ENCODE peak calls at places on chromosome 19, in eight cellular contexts. S, X, A, I, C, O, M and W are unnamed samples.

GRCh38 chr19:15276620-15277019 is 44.4 kb upstream of the EPHX3 start:
- DNase-seq in X (no peak), M (no peak), I (no peak), A (no peak), C (no peak), S (no peak), O (no peak), W (no peak)

GRCh38 chr19:18194554-18195238 is 1.7 kb downstream of the MPV17L2 start:
- DNase-seq in S (peak; percentile 63), M (peak; percentile 34), I (no peak), A (peak; percentile 74), X (no peak), C (peak; percentile 47), O (no peak), W (peak; percentile 56)

GRCh38 chr19:55285225-55285890 is 1.6 kb downstream of the BRSK1 start:
- DNase-seq in I (no peak), C (no peak), A (no peak), S (no peak), X (no peak), M (no peak), O (no peak), W (no peak)

GRCh38 chr19:57103573-57104277 is 16.1 kb upstream of the USP29 start:
- DNase-seq in C (peak; percentile 50), X (peak; percentile 24), S (peak; percentile 74), I (peak; percentile 47), M (peak; percentile 47), O (peak; percentile 25), A (peak; percentile 44), W (peak; percentile 49)

GRCh38 chr19:51779703-51780102 is 15.3 kb upstream of the FPR3 start:
- DNase-seq in S (no peak), A (no peak), M (no peak), I (no peak), O (no peak), C (no peak), X (no peak), W (no peak)

GRCh38 chr19:48511800-48512503 is at the start of gene LMTK3:
- DNase-seq in O (no peak), X (peak; percentile 64), C (peak; percentile 74), S (peak; percentile 88), I (peak; percentile 78), M (peak; percentile 56), A (no peak), W (no peak)

GRCh38 chr19:41421314-41421713 is 5.9 kb downstream of the B3GNT8 start:
- DNase-seq in X (no peak), O (no peak), A (no peak), C (no peak), I (peak; percentile 14), S (no peak), M (no peak), W (no peak)

GRCh38 chr19:56147307-56147706 is 6.2 kb downstream of the ZNF444 start:
- DNase-seq in O (no peak), X (no peak), A (no peak), S (no peak), M (no peak), I (no peak), C (no peak), W (no peak)

GRCh38 chr19:47697863-47698609 is 15.2 kb upstream of the EHD2 start:
- DNase-seq in X (peak; percentile 40), M (peak; percentile 76), O (peak; percentile 76), A (peak; percentile 85), S (peak; percentile 80), C (peak; percentile 62), I (peak; percentile 67), W (peak; percentile 83)

GRCh38 chr19:10692673-10693264 is 8.5 kb upstream of the QTRT1 start:
- DNase-seq in A (no peak), S (no peak), M (no peak), I (no peak), O (no peak), X (no peak), C (no peak), W (no peak)

GRCh38 chr19:51000981-51001380 is 423 bp downstream of the KLK8 start:
- DNase-seq in A (no peak), I (no peak), S (no peak), O (no peak), M (no peak), X (no peak), C (no peak), W (no peak)

GRCh38 chr19:13417054-13417453 is 89.2 kb downstream of the CACNA1A start:
- DNase-seq in I (no peak), M (no peak), C (no peak), S (no peak), X (no peak), A (no peak), O (no peak), W (no peak)

GRCh38 chr19:6378036-6378435 is 2.3 kb upstream of the PSPN start:
- DNase-seq in X (no peak), O (no peak), M (peak; percentile 41), S (no peak), A (no peak), C (no peak), I (no peak), W (no peak)

GRCh38 chr19:12840091-12841079 is 2.1 kb downstream of the MAST1 start:
- DNase-seq in O (peak; percentile 42), C (peak; percentile 71), X (peak; percentile 73), M (peak; percentile 63), S (peak; percentile 84), I (no peak), A (peak; percentile 95), W (no peak)

GRCh38 chr19:16160943-16161560 is 12.3 kb downstream of the CIB3 start:
- DNase-seq in M (peak; percentile 87), I (no peak), S (peak; percentile 73), C (peak; percentile 80), X (peak; percentile 40), A (no peak), O (no peak), W (no peak)

GRCh38 chr19:5588441-5588840 is 20.7 kb upstream of the TINCR start:
- DNase-seq in S (no peak), C (no peak), A (no peak), M (no peak), X (no peak), O (no peak), I (no peak), W (no peak)

GRCh38 chr19:15297416-15298224 is 34.7 kb downstream of the BRD4 start:
- DNase-seq in O (peak; percentile 87), A (no peak), X (no peak), M (peak; percentile 83), S (peak; percentile 55), I (peak; percentile 58), C (no peak), W (no peak)

GRCh38 chr19:41698746-41699230 is 9.6 kb upstream of the CEACAM5 start:
- DNase-seq in O (no peak), I (no peak), M (no peak), A (no peak), X (no peak), S (no peak), C (no peak), W (no peak)

GRCh38 chr19:56750658-56751057 is 79.1 kb upstream of the ZNF835 start:
- DNase-seq in M (no peak), S (no peak), I (no peak), C (no peak), O (no peak), X (no peak), A (no peak), W (no peak)

GRCh38 chr19:4053423-4054324 is 13.0 kb downstream of the ZBTB7A start:
- DNase-seq in A (no peak), C (no peak), S (no peak), M (no peak), X (no peak), I (no peak), O (no peak), W (no peak)

GRCh38 chr19:9818175-9818733 is 625 bp downstream of the FBXL12 start:
- DNase-seq in S (no peak), O (no peak), A (no peak), X (no peak), C (no peak), M (no peak), I (no peak), W (no peak)

GRCh38 chr19:47618771-47619170 is 9.8 kb downstream of the BICRA start:
- DNase-seq in X (no peak), I (no peak), C (no peak), A (no peak), M (peak; percentile 43), S (no peak), O (no peak), W (no peak)

GRCh38 chr19:46834121-46834520 is 16.5 kb downstream of the AP2S1 start:
- DNase-seq in X (no peak), A (no peak), M (no peak), O (no peak), S (no peak), I (no peak), C (no peak), W (no peak)

GRCh38 chr19:1324792-1325567 is 39.3 kb downstream of the EFNA2 start:
- DNase-seq in A (peak; percentile 72), M (peak; percentile 61), X (peak; percentile 27), O (peak; percentile 30), S (peak; percentile 52), C (peak; percentile 64), I (peak; percentile 39), W (peak; percentile 52)

GRCh38 chr19:49911381-49912145 is 14.9 kb upstream of the IL4I1 start:
- DNase-seq in C (peak; percentile 39), O (no peak), I (no peak), M (peak; percentile 52), X (no peak), S (peak; percentile 58), A (no peak), W (peak; percentile 66)

GRCh38 chr19:49691243-49692101 is 556 bp downstream of the CPT1C start:
- DNase-seq in M (peak; percentile 70), O (peak; percentile 47), S (peak; percentile 62), I (peak; percentile 78), C (peak; percentile 46), A (no peak), X (no peak), W (no peak)

GRCh38 chr19:6587093-6587820 is 3.7 kb downstream of the CD70 start:
- DNase-seq in C (no peak), I (no peak), X (no peak), A (no peak), S (peak; percentile 27), M (no peak), O (no peak), W (no peak)

GRCh38 chr19:41324921-41325639 is 15.1 kb downstream of the CCDC97 start:
- DNase-seq in O (no peak), I (no peak), S (peak; percentile 27), C (no peak), M (peak; percentile 90), A (no peak), X (no peak), W (no peak)

GRCh38 chr19:1020868-1021425 is at the start of gene TMEM259:
- DNase-seq in M (peak; percentile 96), C (peak; percentile 97), O (peak; percentile 92), S (peak; percentile 99), I (peak; percentile 96), A (peak; percentile 96), X (peak; percentile 94), W (peak; percentile 99)

GRCh38 chr19:10568444-10568825 is 344 bp downstream of the CDKN2D start:
- DNase-seq in C (peak; percentile 67), S (peak; percentile 87), X (peak; percentile 50), A (no peak), M (no peak), O (no peak), I (peak; percentile 60), W (no peak)

GRCh38 chr19:4916292-4917082 is 7.2 kb downstream of the UHRF1 start:
- DNase-seq in A (no peak), S (peak; percentile 62), M (no peak), O (no peak), C (peak; percentile 55), I (no peak), X (no peak), W (peak; percentile 61)

GRCh38 chr19:1408300-1409203 is 1.2 kb downstream of the DAZAP1 start:
- DNase-seq in I (peak; percentile 24), X (peak; percentile 40), M (peak; percentile 50), O (peak; percentile 42), C (peak; percentile 63), A (no peak), S (peak; percentile 74), W (no peak)

GRCh38 chr19:55913643-55914268 is 18.4 kb downstream of the NLRP13 start:
- DNase-seq in O (no peak), A (peak; percentile 26), M (no peak), C (no peak), I (no peak), S (peak; percentile 11), X (no peak), W (no peak)

GRCh38 chr19:33261511-33262192 is 36.0 kb upstream of the SLC7A10 start:
- DNase-seq in I (no peak), M (no peak), X (no peak), A (no peak), C (no peak), O (no peak), S (no peak), W (no peak)